ENCODE peak calls at places on chromosomes 5 and 9, in nine cellular contexts. F is right lobe of liver, Y is fibroblast of mammary gland, N is mammary epithelial cell, J is tibial nerve, W is psoas muscle, L is GM06990, Z is AG10803, T is body of pancreas. H is an unnamed sample.

GRCh38 chr5:90949469-90950358 is 391.1 kb downstream of the ADGRV1 start:
- DNase-seq in T (no peak), Z (no peak), Y (no peak), J (no peak), W (no peak), N (no peak), F (no peak), L (no peak), H (peak; percentile 29)

GRCh38 chr9:36237230-36237629 is 21.0 kb downstream of the GNE start:
- DNase-seq in N (no peak), Y (no peak), W (no peak), L (no peak), J (no peak), F (no peak), Z (no peak), T (no peak), H (no peak)

GRCh38 chr5:3056901-3057300 is 305.4 kb upstream of the IRX2 start:
- DNase-seq in F (no peak), Y (no peak), J (no peak), W (no peak), N (no peak), L (no peak), Z (no peak), T (no peak), H (no peak)

GRCh38 chr5:133359861-133360260 is 252.5 kb downstream of the FSTL4 start:
- DNase-seq in W (no peak), Y (no peak), L (no peak), N (no peak), F (no peak), Z (no peak), J (no peak), T (no peak), H (no peak)

GRCh38 chr9:89022071-89022721 is 30.9 kb downstream of the S1PR3 start:
- DNase-seq in W (no peak), Y (peak; percentile 80), T (peak; percentile 16), L (no peak), F (no peak), Z (peak; percentile 2), J (no peak), N (no peak), H (no peak)

GRCh38 chr5:137486707-137487106 is 12.4 kb downstream of the SPOCK1 start:
- DNase-seq in Y (peak; percentile 96), W (peak; percentile 53), N (no peak), T (peak; percentile 19), Z (peak; percentile 81), F (no peak), J (no peak), L (no peak), H (peak; percentile 69)

GRCh38 chr9:95880011-95880690 is 4.7 kb downstream of the ERCC6L2 start:
- DNase-seq in L (no peak), Y (peak; percentile 27), T (no peak), N (no peak), W (no peak), Z (peak; percentile 37), J (no peak), F (no peak), H (no peak)

GRCh38 chr5:122076023-122076422 is 2.0 kb downstream of the LOX start:
- DNase-seq in F (no peak), Z (peak; percentile 61), N (peak; percentile 48), T (no peak), W (no peak), L (no peak), J (no peak), Y (no peak), H (no peak)

GRCh38 chr5:393846-394275 is 49.1 kb upstream of the EXOC3 start:
- DNase-seq in W (no peak), T (no peak), N (no peak), J (no peak), L (no peak), Y (no peak), F (no peak), Z (peak; percentile 51), H (no peak)

DNA sequence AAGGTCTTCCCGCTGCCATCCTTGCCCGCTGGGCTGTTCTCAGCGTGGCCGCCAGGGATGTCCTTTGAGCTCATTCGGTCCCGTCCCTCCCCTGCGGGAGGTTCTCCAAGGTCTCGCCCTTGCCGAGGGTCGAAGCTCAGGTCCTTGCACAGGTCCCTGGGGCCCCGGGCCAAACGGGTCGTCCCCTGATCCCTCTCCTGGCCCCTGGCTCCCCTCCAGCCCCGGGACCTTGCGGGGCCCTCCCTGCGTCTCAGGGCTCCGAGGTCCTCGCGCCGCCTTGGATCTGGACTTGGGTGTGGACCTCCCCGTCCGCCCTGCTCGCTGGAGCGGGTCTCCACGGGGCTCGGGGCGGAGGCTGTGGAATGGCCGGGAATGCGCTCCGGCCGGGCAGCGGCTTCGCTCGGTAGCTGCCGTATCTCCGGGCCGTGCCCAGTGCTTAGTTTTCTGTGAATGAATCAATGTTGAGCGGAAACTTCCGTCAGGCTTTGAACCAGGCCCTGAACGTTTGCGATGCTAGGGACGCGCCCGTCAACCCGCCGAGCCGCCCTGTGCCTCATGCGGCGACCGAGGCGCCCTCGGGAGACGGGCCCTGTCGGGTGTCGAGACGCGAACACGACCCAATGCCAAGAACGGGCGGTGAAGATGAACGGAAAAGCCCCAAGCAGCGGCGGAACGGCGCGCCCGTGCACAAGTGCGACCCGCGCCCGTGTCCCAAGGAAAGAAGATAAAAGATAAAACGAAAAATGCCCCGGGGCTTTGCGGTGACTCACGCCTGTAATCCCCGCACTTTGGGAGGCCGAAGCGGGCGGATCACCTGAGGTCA is 779 bp downstream of the RNU6ATAC start:
- DNase-seq in F (peak; percentile 69), Z (peak; percentile 46), L (peak; percentile 81), Y (peak; percentile 49), T (peak; percentile 64), J (no peak), W (peak; percentile 77), N (peak; percentile 25), H (no peak)
- H3K4me3 ChIP-seq in F (no peak overlapping the region), Z (peak overlapping the region; percentile 43), L (peak overlapping the region; percentile 54), Y (no peak overlapping the region), T (no peak overlapping the region), J (no peak overlapping the region), W (no peak overlapping the region), N (peak overlapping the region; percentile 24), H (peak overlapping the region; percentile 51)

GRCh38 chr5:1948663-1949191 is 66.0 kb upstream of the IRX4 start:
- DNase-seq in J (no peak), W (peak; percentile 25), T (no peak), F (no peak), N (peak; percentile 99), Z (no peak), L (no peak), Y (no peak), H (no peak)

GRCh38 chr5:1946776-1947175 is 64.1 kb upstream of the IRX4 start:
- DNase-seq in W (no peak), N (no peak), Y (no peak), T (no peak), L (no peak), Z (no peak), J (no peak), F (no peak), H (no peak)

GRCh38 chr5:1946122-1946677 is 63.5 kb upstream of the IRX4 start:
- DNase-seq in Y (no peak), J (no peak), Z (no peak), W (no peak), L (no peak), F (no peak), N (no peak), T (no peak), H (no peak)

GRCh38 chr5:1949253-1949652 is 66.5 kb upstream of the IRX4 start:
- DNase-seq in L (no peak), T (no peak), W (no peak), Y (no peak), N (no peak), Z (no peak), J (no peak), F (no peak), H (no peak)

DNA sequence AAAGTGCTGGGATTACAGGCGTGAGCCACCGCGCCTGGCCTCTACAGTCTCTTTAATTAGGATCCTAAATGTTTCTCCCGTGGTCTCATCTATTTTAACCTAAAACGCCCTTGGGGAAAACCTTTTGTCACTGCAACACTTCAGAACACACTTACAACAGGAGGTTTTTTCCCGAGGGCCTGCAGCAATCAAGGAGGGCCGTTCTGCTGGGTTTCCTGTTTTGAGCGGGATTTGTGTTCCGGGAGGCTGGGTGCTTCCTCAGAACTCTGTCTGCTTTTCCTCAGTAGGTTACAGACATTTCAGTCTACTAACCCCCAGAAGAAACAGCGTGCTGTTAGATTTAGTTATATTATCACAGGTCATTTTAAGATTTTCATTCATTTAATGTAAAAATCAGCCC is 65.4 kb upstream of the IRX4 start:
- DNase-seq in Z (no peak), L (no peak), Y (no peak), N (no peak), J (no peak), W (no peak), T (no peak), F (no peak), H (no peak)
- TF ChIP-seq CTCF in Z (no peak), L (no peak), Y (no peak), N (no peak), J (no peak), W (no peak), T (no peak), F (no peak), H (no peak)

GRCh38 chr5:178996156-178996555 is 1.0 kb upstream of the GRM6 start:
- DNase-seq in F (no peak), W (no peak), N (no peak), J (no peak), Y (no peak), Z (no peak), T (no peak), L (no peak), H (no peak)

GRCh38 chr5:178995341-178995690 is 196 bp upstream of the GRM6 start:
- DNase-seq in Z (no peak), L (no peak), W (no peak), N (no peak), F (no peak), T (no peak), Y (no peak), J (no peak), H (no peak)

GRCh38 chr5:178998441-178998840 is 3.3 kb upstream of the GRM6 start:
- DNase-seq in Z (no peak), J (no peak), T (no peak), F (no peak), L (no peak), W (no peak), N (no peak), Y (no peak), H (no peak)

GRCh38 chr5:178994580-178995340 is at the start of gene GRM6:
- DNase-seq in J (no peak), F (no peak), T (no peak), Z (no peak), L (no peak), W (no peak), N (no peak), Y (no peak), H (no peak)

DNA sequence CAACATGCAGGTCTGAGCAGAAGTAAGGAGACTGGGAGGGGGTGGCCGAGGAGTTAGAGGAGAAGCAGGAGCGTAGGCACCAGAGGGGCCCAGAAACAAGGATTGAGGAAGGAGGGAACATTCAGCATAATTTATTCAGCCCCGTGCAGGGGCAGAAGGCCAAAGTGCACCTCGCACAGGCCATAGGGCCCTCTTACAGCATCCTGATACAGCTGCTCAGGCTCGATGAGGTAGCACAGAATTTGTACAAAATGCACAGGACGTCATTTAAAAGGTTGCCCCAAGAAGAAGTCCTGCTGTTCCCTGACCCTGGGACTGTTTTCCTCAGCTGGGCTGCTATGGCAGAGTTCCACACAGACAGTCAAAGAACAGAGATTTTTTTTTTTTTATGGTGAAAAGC is 2.1 kb upstream of the GRM6 start:
- DNase-seq in Z (no peak), N (no peak), Y (no peak), W (no peak), T (no peak), L (no peak), F (no peak), J (no peak), H (no peak)
- H3K4me3 ChIP-seq in Z (no peak overlapping the region), N (no peak overlapping the region), Y (no peak overlapping the region), W (no peak overlapping the region), T (no peak overlapping the region), L (no peak overlapping the region), F (no peak overlapping the region), J (no peak overlapping the region), H (no peak overlapping the region)

GRCh38 chr9:129679537-129679936 is 14.1 kb downstream of the PRRX2 start:
- DNase-seq in Y (no peak), F (no peak), J (no peak), W (no peak), T (no peak), N (no peak), Z (no peak), L (no peak), H (no peak)
- TF ChIP-seq CTCF in Y (no peak), F (no peak), J (no peak), W (no peak), T (no peak), N (no peak), Z (no peak), L (no peak), H (no peak)